ENCODE peak calls at places on chromosomes 16 and 17, in nine cellular contexts. Z is lung; X is hepatocyte; K is ascending aorta; U is activated B cell treated with CpG ODN at 0.5 μM for 24 hours; C is CD8-positive, alpha-beta T cell; B is bronchial epithelial cell; F is HepG2; Y is cardiac fibroblast. N is an unnamed sample.

GRCh38 chr16:14669776-14670175 is 24.3 kb downstream of the PLA2G10 start:
- DNase-seq in Z (peak), X (no peak), K (no peak), U (no peak), C (no peak), B (peak), F (no peak), Y (no peak), N (no peak)

GRCh38 chr17:2521257-2521656 is 9.6 kb upstream of the METTL16 start:
- DNase-seq in Z (no peak), X (no peak), K (no peak), U (no peak), C (no peak), B (no peak), F (no peak), Y (no peak), N (no peak)

GRCh38 chr16:69100046-69100765 is 5.2 kb upstream of the HAS3 start:
- DNase-seq in Z (no peak), X (no peak), K (no peak), U (no peak), C (no peak), B (peak), F (no peak), Y (no peak), N (no peak)

GRCh38 chr17:44202756-44203155 is 3.1 kb upstream of the ATXN7L3 start:
- DNase-seq in Z (no peak), X (no peak), K (no peak), U (no peak), C (no peak), B (no peak), F (no peak), Y (no peak), N (no peak)

GRCh38 chr16:1312459-1312801 is 3.0 kb downstream of the UBE2I start:
- DNase-seq in Z (no peak), X (no peak), K (no peak), U (no peak), C (no peak), B (no peak), F (no peak), Y (no peak), N (no peak)

GRCh38 chr17:45243750-45244149 is 18.1 kb downstream of the SPATA32 start:
- DNase-seq in Z (no peak), X (no peak), K (no peak), U (no peak), C (no peak), B (no peak), F (no peak), Y (no peak), N (no peak)

GRCh38 chr17:59623151-59623550 is 3.5 kb downstream of the CLTC start:
- DNase-seq in Z (no peak), X (no peak), K (no peak), U (no peak), C (no peak), B (no peak), F (no peak), Y (peak), N (no peak)

GRCh38 chr17:27452828-27453227 is 3.4 kb upstream of the KSR1 start:
- DNase-seq in Z (no peak), X (no peak), K (no peak), U (no peak), C (no peak), B (no peak), F (no peak), Y (no peak), N (no peak)

GRCh38 chr17:51598824-51599223 is 338.5 kb downstream of the UTP18 start:
- DNase-seq in Z (no peak), X (no peak), K (no peak), U (no peak), C (no peak), B (no peak), F (no peak), Y (no peak), N (no peak)

GRCh38 chr16:88611220-88611821 is 27.1 kb upstream of the IL17C start:
- DNase-seq in Z (no peak), X (no peak), K (no peak), U (no peak), C (no peak), B (no peak), F (no peak), Y (no peak), N (no peak)

GRCh38 chr16:14286381-14287230 is 215.5 kb downstream of the MRTFB start:
- DNase-seq in Z (no peak), X (peak), K (no peak), U (no peak), C (no peak), B (no peak), F (no peak), Y (peak), N (no peak)

GRCh38 chr17:56979091-56979480 is 1.2 kb downstream of the SCPEP1 start:
- DNase-seq in Z (no peak), X (no peak), K (no peak), U (no peak), C (no peak), B (peak), F (no peak), Y (no peak), N (no peak)

GRCh38 chr17:61152898-61153297 is 246.7 kb upstream of the TBX2 start:
- DNase-seq in Z (no peak), X (no peak), K (no peak), U (no peak), C (no peak), B (no peak), F (no peak), Y (no peak), N (no peak)

GRCh38 chr17:80287806-80288579 is 27.3 kb downstream of the RNF213 start:
- DNase-seq in Z (no peak), X (no peak), K (no peak), U (no peak), C (no peak), B (no peak), F (no peak), Y (no peak), N (no peak)

GRCh38 chr17:47686276-47686635 is 7.7 kb upstream of the TBKBP1 start:
- DNase-seq in Z (no peak), X (no peak), K (no peak), U (no peak), C (no peak), B (peak), F (no peak), Y (no peak), N (no peak)

GRCh38 chr16:87254734-87255133 is 62.5 kb downstream of the C16orf95 start:
- DNase-seq in Z (no peak), X (no peak), K (peak), U (no peak), C (no peak), B (no peak), F (no peak), Y (no peak), N (no peak)

GRCh38 chr17:17403899-17404576 is 72.8 kb upstream of the MED9 start:
- DNase-seq in Z (no peak), X (no peak), K (no peak), U (peak), C (peak), B (no peak), F (no peak), Y (no peak), N (no peak)

GRCh38 chr17:58402679-58403078 is 14.7 kb downstream of the RNF43 start:
- DNase-seq in Z (no peak), X (no peak), K (no peak), U (no peak), C (no peak), B (peak), F (no peak), Y (peak), N (no peak)

GRCh38 chr17:76074390-76075363 is at the start of gene GALR2:
- DNase-seq in Z (no peak), X (peak), K (no peak), U (no peak), C (no peak), B (no peak), F (no peak), Y (no peak), N (no peak)

GRCh38 chr17:48627242-48627597 is 1.1 kb upstream of the HOXB9 start:
- DNase-seq in Z (no peak), X (no peak), K (no peak), U (no peak), C (no peak), B (no peak), F (no peak), Y (no peak), N (no peak)

GRCh38 chr17:79792984-79793923 is 3.6 kb downstream of the CBX8 start:
- DNase-seq in Z (no peak), X (peak), K (no peak), U (no peak), C (no peak), B (no peak), F (no peak), Y (peak), N (peak)

GRCh38 chr17:49997773-49998703 is 3.0 kb upstream of the DLX3 start:
- DNase-seq in Z (peak), X (peak), K (peak), U (peak), C (peak), B (peak), F (peak), Y (peak), N (peak)

GRCh38 chr16:15811778-15812750 is 44.8 kb downstream of the MYH11 start:
- DNase-seq in Z (no peak), X (peak), K (peak), U (no peak), C (no peak), B (peak), F (no peak), Y (peak), N (no peak)

GRCh38 chr17:59678946-59679345 is 28.3 kb downstream of the PTRH2 start:
- DNase-seq in Z (no peak), X (no peak), K (no peak), U (no peak), C (no peak), B (no peak), F (no peak), Y (no peak), N (no peak)

GRCh38 chr16:87201052-87201451 is 116.1 kb downstream of the C16orf95 start:
- DNase-seq in Z (peak), X (peak), K (peak), U (no peak), C (no peak), B (peak), F (no peak), Y (peak), N (no peak)

GRCh38 chr17:70855401-70856054 is 686.2 kb downstream of the KCNJ2 start:
- DNase-seq in Z (no peak), X (no peak), K (no peak), U (no peak), C (no peak), B (peak), F (no peak), Y (peak), N (no peak)

GRCh38 chr16:15648135-15648730 is 1.8 kb upstream of the NDE1 start:
- DNase-seq in Z (no peak), X (no peak), K (no peak), U (no peak), C (no peak), B (peak), F (no peak), Y (no peak), N (no peak)

GRCh38 chr16:86630471-86630870 is 52.1 kb downstream of the FOXL1 start:
- DNase-seq in Z (no peak), X (no peak), K (no peak), U (no peak), C (no peak), B (no peak), F (no peak), Y (no peak), N (no peak)

GRCh38 chr16:69283851-69284250 is 27.3 kb upstream of the VPS4A start:
- DNase-seq in Z (no peak), X (no peak), K (no peak), U (no peak), C (no peak), B (no peak), F (peak), Y (no peak), N (no peak)

DNA sequence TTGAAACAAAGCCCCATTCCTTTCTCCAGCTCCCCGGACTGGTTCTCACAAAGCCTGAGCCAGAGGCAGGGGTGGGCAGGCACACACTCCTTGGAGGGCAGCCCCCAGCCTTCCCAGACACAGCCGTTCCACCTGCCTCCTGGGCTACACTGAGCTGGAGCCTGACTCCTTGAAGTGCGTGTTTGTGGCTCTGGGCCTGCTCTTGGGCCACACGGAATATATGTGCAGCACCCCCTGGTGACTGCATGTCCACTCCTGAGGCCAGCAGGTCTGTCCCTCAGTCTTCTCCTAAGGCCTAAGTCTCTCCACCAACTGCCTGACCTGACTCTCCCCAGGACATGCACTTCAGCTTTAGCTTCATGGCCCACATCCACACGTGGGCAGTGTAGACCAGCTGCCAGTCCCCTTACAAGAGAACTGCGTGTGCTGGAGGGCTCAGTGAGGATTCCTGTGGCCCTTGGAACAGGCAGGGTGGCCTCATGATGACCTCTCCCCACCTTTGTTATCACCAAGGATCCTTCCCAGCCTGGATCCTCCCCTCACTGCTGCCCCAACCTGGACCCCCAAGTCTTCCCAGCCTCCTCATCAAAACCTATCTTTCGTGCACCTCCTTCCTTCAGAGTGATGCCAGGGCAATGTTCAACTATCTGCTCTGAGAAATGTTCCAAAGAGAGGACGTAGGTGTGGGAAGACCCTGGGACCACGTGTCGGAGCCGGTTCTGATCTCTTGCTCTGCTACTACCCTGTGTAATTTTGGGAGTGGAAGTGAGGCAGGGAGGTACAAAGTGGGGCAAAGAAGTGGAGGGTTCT is 12.4 kb upstream of the SLC6A2 start:
- DNase-seq in Z (no peak), X (no peak), K (no peak), U (no peak), C (no peak), B (no peak), F (peak), Y (peak), N (no peak)
- TF ChIP-seq CTCF in Z (no peak), X (no peak), K (no peak), U (no peak), C (no peak), B (peak), F (peak), Y (peak), N (no peak)

DNA sequence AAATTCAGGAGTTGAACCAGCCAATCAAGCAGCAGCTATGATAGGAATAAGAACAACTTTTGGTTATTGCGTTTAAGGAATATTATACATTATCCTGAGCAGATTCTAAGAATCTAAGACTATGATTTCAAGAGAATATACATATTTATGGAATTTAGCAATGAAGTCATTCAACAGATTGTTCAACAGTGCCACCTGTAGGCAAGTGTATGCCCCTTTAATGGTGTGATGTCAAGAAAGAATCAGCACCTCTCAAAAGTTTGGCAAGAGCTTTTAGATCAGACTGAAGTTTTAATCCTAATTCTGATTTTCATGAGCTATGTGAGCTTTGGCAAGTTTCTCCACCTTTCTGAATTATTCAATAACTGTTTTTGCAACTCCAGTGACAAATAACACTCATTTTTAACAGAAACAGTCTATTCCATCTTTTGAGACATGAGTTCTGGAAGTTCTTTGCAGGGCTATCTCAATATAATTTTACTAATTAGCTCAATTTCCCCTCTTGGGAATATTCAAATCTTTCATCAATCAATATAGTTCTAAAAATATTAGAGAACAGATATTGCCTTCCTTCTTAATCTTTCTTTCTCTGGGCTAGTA is 474.3 kb upstream of the TOM1L1 start:
- DNase-seq in Z (no peak), X (peak), K (no peak), U (no peak), C (no peak), B (peak), F (peak), Y (no peak), N (no peak)
- TF ChIP-seq CTCF in Z (no peak), X (peak), K (no peak), U (no peak), C (no peak), B (peak), F (peak), Y (no peak), N (no peak)

DNA sequence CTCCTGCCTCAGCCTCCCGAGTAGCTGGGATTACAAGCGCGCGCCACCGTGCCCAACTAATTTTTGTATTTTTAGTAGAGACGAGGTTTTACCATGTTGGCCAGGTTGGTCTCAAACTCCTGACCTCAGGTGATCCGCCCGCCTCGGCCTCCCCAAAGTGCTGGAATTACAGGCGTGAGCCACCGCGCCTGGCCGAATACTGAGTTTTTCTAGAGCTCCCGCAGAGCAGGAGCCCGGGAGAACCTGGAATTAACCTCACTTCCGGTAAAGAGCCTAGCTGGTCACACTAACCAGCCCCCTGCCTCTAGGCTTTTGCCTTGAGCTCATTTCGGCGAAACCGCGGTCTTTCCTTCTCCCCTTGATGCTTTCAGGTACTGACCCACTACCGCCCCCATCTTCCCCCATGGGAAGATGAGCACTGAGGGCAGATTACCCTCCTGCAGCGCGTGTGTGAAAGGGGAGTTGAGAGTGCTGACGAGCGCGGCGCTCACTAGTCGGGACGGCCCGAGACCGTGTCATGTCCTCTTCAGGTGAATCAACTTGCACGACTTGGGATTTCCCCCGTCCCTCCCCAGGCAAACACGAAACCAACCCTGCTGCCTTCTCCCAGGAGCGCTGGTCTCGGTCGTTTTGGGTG is 743 bp upstream of the NEK8 start:
- DNase-seq in Z (peak), X (peak), K (peak), U (peak), C (peak), B (peak), F (peak), Y (peak), N (no peak)
- TF ChIP-seq CTCF in Z (peak), X (peak), K (no peak), U (no peak), C (no peak), B (peak), F (peak), Y (peak), N (peak)

GRCh38 chr17:63116228-63116627 is 150.2 kb downstream of the TANC2 start:
- DNase-seq in Z (no peak), X (no peak), K (no peak), U (no peak), C (no peak), B (no peak), F (peak), Y (no peak), N (no peak)
- TF ChIP-seq CTCF in Z (no peak), X (no peak), K (no peak), U (no peak), C (no peak), B (no peak), F (no peak), Y (no peak), N (no peak)

GRCh38 chr16:46991729-46992704 is 18.5 kb upstream of the DNAJA2 start:
- DNase-seq in Z (no peak), X (no peak), K (no peak), U (no peak), C (no peak), B (no peak), F (peak), Y (no peak), N (no peak)

GRCh38 chr16:46982335-46982734 is 8.9 kb upstream of the DNAJA2 start:
- DNase-seq in Z (no peak), X (no peak), K (no peak), U (no peak), C (no peak), B (no peak), F (no peak), Y (no peak), N (no peak)

GRCh38 chr16:46980926-46981325 is 7.5 kb upstream of the DNAJA2 start:
- DNase-seq in Z (no peak), X (no peak), K (no peak), U (no peak), C (no peak), B (no peak), F (peak), Y (no peak), N (no peak)

GRCh38 chr16:46986896-46987295 is 13.4 kb upstream of the DNAJA2 start:
- DNase-seq in Z (no peak), X (no peak), K (no peak), U (no peak), C (no peak), B (no peak), F (no peak), Y (no peak), N (no peak)

GRCh38 chr16:46986438-46986837 is 13.0 kb upstream of the DNAJA2 start:
- DNase-seq in Z (no peak), X (no peak), K (no peak), U (no peak), C (no peak), B (no peak), F (no peak), Y (no peak), N (no peak)
- TF ChIP-seq CTCF in Z (no peak), X (no peak), K (no peak), U (no peak), C (no peak), B (no peak), F (no peak), Y (no peak), N (no peak)